ENCODE peak calls at places on chromosomes 12 and 14, in six cellular contexts. One of them, this sample, is unnamed.
A peak's percentile ranks its signal among the peaks of the same experiment; 100 is the strongest.

GRCh38 chr12:47343684-47344567 is 264.2 kb upstream of the AMIGO2 start:
- DNase-seq in upper lobe of right lung: no peak
- DNase-seq in IMR-90: peak; percentile 88
- DNase-seq in left ventricle myocardium inferior: no peak
- DNase-seq in dorsolateral prefrontal cortex: no peak
- DNase-seq in stomach: no peak
- DNase-seq in this sample: no peak

GRCh38 chr12:118645219-118645618 is 268.9 kb downstream of the SUDS3 start:
- DNase-seq in upper lobe of right lung: no peak
- DNase-seq in IMR-90: no peak
- DNase-seq in left ventricle myocardium inferior: peak; percentile 21
- DNase-seq in dorsolateral prefrontal cortex: no peak
- DNase-seq in stomach: no peak
- DNase-seq in this sample: no peak

GRCh38 chr12:109443794-109444193 is 33.3 kb downstream of the KCTD10 start:
- DNase-seq in upper lobe of right lung: no peak
- DNase-seq in IMR-90: no peak
- DNase-seq in left ventricle myocardium inferior: no peak
- DNase-seq in dorsolateral prefrontal cortex: no peak
- DNase-seq in stomach: no peak
- DNase-seq in this sample: peak; percentile 61

GRCh38 chr14:61127099-61127498 is 146.1 kb downstream of the SLC38A6 start:
- DNase-seq in upper lobe of right lung: no peak
- DNase-seq in IMR-90: no peak
- DNase-seq in left ventricle myocardium inferior: no peak
- DNase-seq in dorsolateral prefrontal cortex: no peak
- DNase-seq in stomach: no peak
- DNase-seq in this sample: no peak

GRCh38 chr12:38890102-38890501 is 15.3 kb downstream of the CPNE8 start:
- DNase-seq in upper lobe of right lung: no peak
- DNase-seq in IMR-90: no peak
- DNase-seq in left ventricle myocardium inferior: no peak
- DNase-seq in dorsolateral prefrontal cortex: no peak
- DNase-seq in stomach: no peak
- DNase-seq in this sample: no peak

GRCh38 chr12:96190403-96191170 is 3.6 kb upstream of the ELK3 start:
- DNase-seq in upper lobe of right lung: no peak
- DNase-seq in IMR-90: peak; percentile 65
- DNase-seq in left ventricle myocardium inferior: no peak
- DNase-seq in dorsolateral prefrontal cortex: no peak
- DNase-seq in stomach: no peak
- DNase-seq in this sample: no peak

GRCh38 chr12:107533218-107533617 is 152.4 kb upstream of the PWP1 start:
- DNase-seq in upper lobe of right lung: no peak
- DNase-seq in IMR-90: no peak
- DNase-seq in left ventricle myocardium inferior: no peak
- DNase-seq in dorsolateral prefrontal cortex: no peak
- DNase-seq in stomach: no peak
- DNase-seq in this sample: no peak

GRCh38 chr14:99774526-99775307 is 18.5 kb upstream of the EML1 start:
- DNase-seq in upper lobe of right lung: no peak
- DNase-seq in IMR-90: peak; percentile 52
- DNase-seq in left ventricle myocardium inferior: peak; percentile 56
- DNase-seq in dorsolateral prefrontal cortex: no peak
- DNase-seq in stomach: peak; percentile 36
- DNase-seq in this sample: no peak

GRCh38 chr12:124550123-124551089 is 17.0 kb downstream of the NCOR2 start:
- DNase-seq in upper lobe of right lung: no peak
- DNase-seq in IMR-90: no peak
- DNase-seq in left ventricle myocardium inferior: no peak
- DNase-seq in dorsolateral prefrontal cortex: no peak
- DNase-seq in stomach: no peak
- DNase-seq in this sample: no peak

GRCh38 chr12:54018608-54018984 is 9.6 kb upstream of the HOXC6 start:
- DNase-seq in upper lobe of right lung: no peak
- DNase-seq in IMR-90: no peak
- DNase-seq in left ventricle myocardium inferior: no peak
- DNase-seq in dorsolateral prefrontal cortex: no peak
- DNase-seq in stomach: no peak
- DNase-seq in this sample: no peak

GRCh38 chr14:22221508-22221907 is 367.5 kb downstream of the DAD1 start:
- DNase-seq in upper lobe of right lung: no peak
- DNase-seq in IMR-90: peak; percentile 49
- DNase-seq in left ventricle myocardium inferior: no peak
- DNase-seq in dorsolateral prefrontal cortex: no peak
- DNase-seq in stomach: no peak
- DNase-seq in this sample: no peak

GRCh38 chr14:22225526-22226133 is 363.4 kb downstream of the DAD1 start:
- DNase-seq in upper lobe of right lung: no peak
- DNase-seq in IMR-90: peak; percentile 74
- DNase-seq in left ventricle myocardium inferior: no peak
- DNase-seq in dorsolateral prefrontal cortex: no peak
- DNase-seq in stomach: no peak
- DNase-seq in this sample: no peak

GRCh38 chr14:22226381-22226780 is 362.6 kb downstream of the DAD1 start:
- DNase-seq in upper lobe of right lung: no peak
- DNase-seq in IMR-90: peak; percentile 59
- DNase-seq in left ventricle myocardium inferior: no peak
- DNase-seq in dorsolateral prefrontal cortex: no peak
- DNase-seq in stomach: no peak
- DNase-seq in this sample: peak; percentile 46

GRCh38 chr14:22218729-22219128 is 370.3 kb downstream of the DAD1 start:
- DNase-seq in upper lobe of right lung: no peak
- DNase-seq in IMR-90: no peak
- DNase-seq in left ventricle myocardium inferior: no peak
- DNase-seq in dorsolateral prefrontal cortex: no peak
- DNase-seq in stomach: no peak
- DNase-seq in this sample: no peak

DNA sequence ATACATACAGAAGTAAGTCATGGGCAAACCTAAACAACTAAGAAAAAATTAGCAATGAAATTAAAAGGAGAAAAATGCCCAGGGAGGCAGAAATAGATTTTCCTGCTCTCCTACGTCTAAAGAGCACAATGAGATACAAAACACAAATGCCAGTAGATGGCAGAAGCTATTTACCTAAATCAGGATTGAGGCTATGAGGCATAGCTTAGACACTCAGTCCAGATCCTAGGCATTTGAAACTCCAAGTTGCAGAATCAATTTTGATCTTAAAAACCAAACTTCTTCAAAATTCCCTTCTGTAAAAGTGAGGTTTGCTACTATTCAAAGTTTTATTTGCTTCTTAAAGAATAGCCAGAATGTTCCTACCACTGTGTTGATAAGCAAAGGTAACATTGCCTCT is 368.6 kb downstream of the DAD1 start:
- DNase-seq in upper lobe of right lung: no peak
- DNase-seq in IMR-90: peak; percentile 70
- DNase-seq in left ventricle myocardium inferior: no peak
- DNase-seq in dorsolateral prefrontal cortex: no peak
- DNase-seq in stomach: no peak
- DNase-seq in this sample: no peak
- TF ChIP-seq CTCF in upper lobe of right lung: no peak
- TF ChIP-seq CTCF in IMR-90: peak; percentile 59
- TF ChIP-seq CTCF in left ventricle myocardium inferior: peak; percentile 32
- TF ChIP-seq CTCF in dorsolateral prefrontal cortex: no peak
- TF ChIP-seq CTCF in stomach: no peak
- TF ChIP-seq CTCF in this sample: no peak

GRCh38 chr12:102916252-102917025 is 605 bp downstream of the PAH start:
- DNase-seq in upper lobe of right lung: no peak
- DNase-seq in IMR-90: no peak
- DNase-seq in left ventricle myocardium inferior: no peak
- DNase-seq in dorsolateral prefrontal cortex: no peak
- DNase-seq in stomach: no peak
- DNase-seq in this sample: no peak
- H3K4me3 ChIP-seq in upper lobe of right lung: no peak overlapping the region
- H3K4me3 ChIP-seq in IMR-90: no peak overlapping the region
- H3K4me3 ChIP-seq in left ventricle myocardium inferior: no peak overlapping the region
- H3K4me3 ChIP-seq in dorsolateral prefrontal cortex: no peak overlapping the region
- H3K4me3 ChIP-seq in stomach: peak overlapping the region; percentile 36
- H3K4me3 ChIP-seq in this sample: no peak overlapping the region

DNA sequence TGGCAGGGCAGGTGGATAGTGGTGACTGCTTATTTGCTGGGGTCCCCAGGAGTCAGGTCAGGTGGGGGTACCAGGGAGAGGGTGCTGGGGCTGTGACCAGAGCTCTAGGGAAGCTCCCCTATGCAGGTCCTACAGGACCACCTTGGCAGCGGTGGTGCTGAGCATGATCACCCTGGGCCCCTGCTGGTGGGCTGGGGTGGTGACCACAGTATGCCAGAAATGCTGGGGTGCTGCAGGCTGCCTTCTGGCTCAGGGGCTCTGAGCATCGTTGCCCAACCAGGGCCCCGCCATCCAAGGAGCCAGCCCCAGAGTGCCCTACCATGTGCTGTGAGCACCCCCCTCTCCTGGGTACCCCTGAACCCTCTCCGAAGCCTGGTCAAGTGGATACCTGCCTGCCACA is 17.5 kb upstream of the NUDT14 start:
- DNase-seq in upper lobe of right lung: no peak
- DNase-seq in IMR-90: no peak
- DNase-seq in left ventricle myocardium inferior: no peak
- DNase-seq in dorsolateral prefrontal cortex: no peak
- DNase-seq in stomach: no peak
- DNase-seq in this sample: no peak
- TF ChIP-seq CTCF in upper lobe of right lung: no peak
- TF ChIP-seq CTCF in IMR-90: no peak
- TF ChIP-seq CTCF in left ventricle myocardium inferior: no peak
- TF ChIP-seq CTCF in dorsolateral prefrontal cortex: no peak
- TF ChIP-seq CTCF in stomach: no peak
- TF ChIP-seq CTCF in this sample: no peak

GRCh38 chr14:20781805-20782204 is 737 bp downstream of the RNASE6 start:
- DNase-seq in upper lobe of right lung: no peak
- DNase-seq in IMR-90: no peak
- DNase-seq in left ventricle myocardium inferior: no peak
- DNase-seq in dorsolateral prefrontal cortex: no peak
- DNase-seq in stomach: no peak
- DNase-seq in this sample: no peak
- H3K4me3 ChIP-seq in upper lobe of right lung: peak overlapping the region; percentile 32
- H3K4me3 ChIP-seq in IMR-90: no peak overlapping the region
- H3K4me3 ChIP-seq in left ventricle myocardium inferior: peak overlapping the region; percentile 35
- H3K4me3 ChIP-seq in dorsolateral prefrontal cortex: peak overlapping the region; percentile 44
- H3K4me3 ChIP-seq in stomach: peak overlapping the region; percentile 29
- H3K4me3 ChIP-seq in this sample: peak overlapping the region; percentile 41

DNA sequence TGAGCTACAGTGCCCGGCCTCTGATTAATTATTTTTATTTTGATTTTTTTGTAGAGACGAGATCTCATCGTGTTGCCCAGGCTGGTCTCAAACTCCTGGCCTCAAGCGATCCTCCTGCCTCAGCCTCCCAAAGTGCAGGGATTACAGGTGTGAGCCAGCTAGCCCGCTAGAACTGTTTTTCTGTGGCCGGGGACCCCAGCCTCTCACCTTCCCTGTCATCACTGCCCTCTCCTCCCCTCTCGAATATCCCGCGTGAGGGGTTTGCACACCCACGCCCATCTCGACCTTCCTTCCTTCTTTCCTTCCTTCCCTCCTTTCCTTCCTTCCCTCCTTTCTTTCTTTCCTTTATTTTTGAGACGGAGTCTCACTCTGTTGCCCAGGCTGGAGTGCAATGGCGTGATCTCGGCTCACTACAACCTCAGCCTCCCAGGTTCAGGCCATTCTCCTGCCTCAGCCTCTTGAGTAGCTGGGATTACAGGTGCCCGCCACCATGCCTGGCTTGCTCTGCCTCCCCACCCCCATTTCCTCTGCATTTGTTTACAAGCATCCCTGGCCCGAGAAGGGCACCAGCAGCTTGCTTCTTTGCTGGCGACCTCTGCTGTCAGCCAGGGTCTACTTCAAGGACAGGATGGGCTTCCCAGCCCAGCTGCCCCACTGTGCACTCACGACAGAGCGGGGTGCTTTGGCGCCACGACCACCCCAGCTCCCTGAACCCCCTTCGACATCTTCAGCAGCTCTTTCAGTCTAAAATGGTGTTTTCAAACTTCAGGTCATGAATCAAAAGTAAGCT is 4.3 kb upstream of the TRAF3 start:
- DNase-seq in upper lobe of right lung: no peak
- DNase-seq in IMR-90: no peak
- DNase-seq in left ventricle myocardium inferior: no peak
- DNase-seq in dorsolateral prefrontal cortex: no peak
- DNase-seq in stomach: no peak
- DNase-seq in this sample: peak; percentile 14
- TF ChIP-seq CTCF in upper lobe of right lung: no peak
- TF ChIP-seq CTCF in IMR-90: peak; percentile 28
- TF ChIP-seq CTCF in left ventricle myocardium inferior: no peak
- TF ChIP-seq CTCF in dorsolateral prefrontal cortex: no peak
- TF ChIP-seq CTCF in stomach: no peak
- TF ChIP-seq CTCF in this sample: no peak